ENCODE peak calls at places on chromosomes 16 and 17, in six cellular contexts. One of them, this sample, is unnamed.

GRCh38 chr17:65071861-65072260 is 15.3 kb upstream of the GNA13 start:
- DNase-seq in transverse colon: no peak
- DNase-seq in HCT116: no peak
- DNase-seq in Panc1: no peak
- DNase-seq in GM23338: no peak
- DNase-seq in endothelial cell of umbilical vein: no peak
- DNase-seq in this sample: no peak

GRCh38 chr17:71709271-71709670 is 411.5 kb upstream of the SOX9 start:
- DNase-seq in transverse colon: no peak
- DNase-seq in HCT116: no peak
- DNase-seq in Panc1: no peak
- DNase-seq in GM23338: no peak
- DNase-seq in endothelial cell of umbilical vein: no peak
- DNase-seq in this sample: no peak

GRCh38 chr16:81616321-81617020 is 162.6 kb upstream of the PLCG2 start:
- DNase-seq in transverse colon: peak
- DNase-seq in HCT116: no peak
- DNase-seq in Panc1: no peak
- DNase-seq in GM23338: no peak
- DNase-seq in endothelial cell of umbilical vein: peak
- DNase-seq in this sample: no peak

GRCh38 chr17:40432864-40433528 is 10.3 kb upstream of the IGFBP4 start:
- DNase-seq in transverse colon: peak
- DNase-seq in HCT116: no peak
- DNase-seq in Panc1: no peak
- DNase-seq in GM23338: no peak
- DNase-seq in endothelial cell of umbilical vein: no peak
- DNase-seq in this sample: peak

GRCh38 chr17:16050844-16051243 is 51.2 kb downstream of the TTC19 start:
- DNase-seq in transverse colon: no peak
- DNase-seq in HCT116: no peak
- DNase-seq in Panc1: no peak
- DNase-seq in GM23338: no peak
- DNase-seq in endothelial cell of umbilical vein: no peak
- DNase-seq in this sample: no peak

GRCh38 chr16:24848065-24848464 is 2.3 kb downstream of the SLC5A11 start:
- DNase-seq in transverse colon: no peak
- DNase-seq in HCT116: peak
- DNase-seq in Panc1: no peak
- DNase-seq in GM23338: no peak
- DNase-seq in endothelial cell of umbilical vein: peak
- DNase-seq in this sample: no peak

GRCh38 chr16:82945420-82946096 is 318.8 kb downstream of the CDH13 start:
- DNase-seq in transverse colon: no peak
- DNase-seq in HCT116: no peak
- DNase-seq in Panc1: no peak
- DNase-seq in GM23338: no peak
- DNase-seq in endothelial cell of umbilical vein: peak
- DNase-seq in this sample: no peak

GRCh38 chr17:75288784-75289121 is 480 bp downstream of the SLC25A19 start:
- DNase-seq in transverse colon: peak
- DNase-seq in HCT116: no peak
- DNase-seq in Panc1: no peak
- DNase-seq in GM23338: peak
- DNase-seq in endothelial cell of umbilical vein: no peak
- DNase-seq in this sample: peak

GRCh38 chr17:27224526-27225315 is 69.2 kb upstream of the WSB1 start:
- DNase-seq in transverse colon: no peak
- DNase-seq in HCT116: no peak
- DNase-seq in Panc1: no peak
- DNase-seq in GM23338: no peak
- DNase-seq in endothelial cell of umbilical vein: no peak
- DNase-seq in this sample: no peak

GRCh38 chr16:4134434-4134833 is 18.2 kb upstream of the ADCY9 start:
- DNase-seq in transverse colon: no peak
- DNase-seq in HCT116: no peak
- DNase-seq in Panc1: no peak
- DNase-seq in GM23338: no peak
- DNase-seq in endothelial cell of umbilical vein: no peak
- DNase-seq in this sample: no peak

GRCh38 chr17:39935896-39936295 is 8.4 kb downstream of the LRRC3C start:
- DNase-seq in transverse colon: no peak
- DNase-seq in HCT116: no peak
- DNase-seq in Panc1: no peak
- DNase-seq in GM23338: no peak
- DNase-seq in endothelial cell of umbilical vein: no peak
- DNase-seq in this sample: no peak

DNA sequence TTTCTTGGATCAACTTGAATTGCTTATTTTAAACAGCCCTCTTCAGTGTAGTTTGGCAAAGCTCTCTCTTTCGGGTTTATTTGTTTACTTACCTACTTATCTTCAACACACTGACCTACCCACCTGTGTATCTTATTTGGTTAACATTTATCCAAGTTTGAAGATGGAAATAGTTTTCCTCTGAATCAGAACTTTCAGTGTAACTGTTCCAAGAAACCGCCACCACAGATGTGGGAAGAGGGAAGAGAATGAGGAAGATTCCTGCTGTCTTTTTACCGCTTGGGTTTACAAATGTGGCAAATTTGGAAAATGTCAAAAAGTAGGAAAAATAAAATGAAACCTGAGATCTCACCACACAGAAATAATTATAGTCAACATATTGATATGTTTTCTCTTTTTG is 115.8 kb downstream of the MSI2 start:
- DNase-seq in transverse colon: no peak
- DNase-seq in HCT116: peak
- DNase-seq in Panc1: no peak
- DNase-seq in GM23338: no peak
- DNase-seq in endothelial cell of umbilical vein: peak
- DNase-seq in this sample: no peak
- TF ChIP-seq POLR2AphosphoS5 in transverse colon: no peak
- TF ChIP-seq POLR2AphosphoS5 in HCT116: peak
- TF ChIP-seq POLR2AphosphoS5 in Panc1: peak
- TF ChIP-seq POLR2AphosphoS5 in GM23338: no peak
- TF ChIP-seq POLR2AphosphoS5 in endothelial cell of umbilical vein: no peak
- TF ChIP-seq POLR2AphosphoS5 in this sample: no peak

GRCh38 chr16:54722210-54722676 is 208.4 kb upstream of the IRX5 start:
- DNase-seq in transverse colon: no peak
- DNase-seq in HCT116: no peak
- DNase-seq in Panc1: no peak
- DNase-seq in GM23338: no peak
- DNase-seq in endothelial cell of umbilical vein: no peak
- DNase-seq in this sample: no peak

GRCh38 chr16:54712866-54713265 is 217.8 kb upstream of the IRX5 start:
- DNase-seq in transverse colon: no peak
- DNase-seq in HCT116: no peak
- DNase-seq in Panc1: no peak
- DNase-seq in GM23338: no peak
- DNase-seq in endothelial cell of umbilical vein: no peak
- DNase-seq in this sample: no peak

GRCh38 chr16:54715011-54715410 is 215.7 kb upstream of the IRX5 start:
- DNase-seq in transverse colon: no peak
- DNase-seq in HCT116: no peak
- DNase-seq in Panc1: no peak
- DNase-seq in GM23338: no peak
- DNase-seq in endothelial cell of umbilical vein: no peak
- DNase-seq in this sample: no peak

GRCh38 chr16:54720259-54720658 is 210.4 kb upstream of the IRX5 start:
- DNase-seq in transverse colon: no peak
- DNase-seq in HCT116: no peak
- DNase-seq in Panc1: no peak
- DNase-seq in GM23338: no peak
- DNase-seq in endothelial cell of umbilical vein: no peak
- DNase-seq in this sample: no peak

GRCh38 chr16:54718376-54718775 is 212.3 kb upstream of the IRX5 start:
- DNase-seq in transverse colon: no peak
- DNase-seq in HCT116: no peak
- DNase-seq in Panc1: no peak
- DNase-seq in GM23338: no peak
- DNase-seq in endothelial cell of umbilical vein: no peak
- DNase-seq in this sample: no peak
- TF ChIP-seq POLR2AphosphoS5 in transverse colon: no peak
- TF ChIP-seq POLR2AphosphoS5 in HCT116: no peak
- TF ChIP-seq POLR2AphosphoS5 in Panc1: no peak
- TF ChIP-seq POLR2AphosphoS5 in GM23338: no peak
- TF ChIP-seq POLR2AphosphoS5 in endothelial cell of umbilical vein: no peak
- TF ChIP-seq POLR2AphosphoS5 in this sample: no peak

GRCh38 chr17:45940826-45941225 is 46.5 kb downstream of the MAPT start:
- DNase-seq in transverse colon: peak
- DNase-seq in HCT116: no peak
- DNase-seq in Panc1: no peak
- DNase-seq in GM23338: no peak
- DNase-seq in endothelial cell of umbilical vein: no peak
- DNase-seq in this sample: no peak

GRCh38 chr17:45939398-45939797 is 45.0 kb downstream of the MAPT start:
- DNase-seq in transverse colon: no peak
- DNase-seq in HCT116: no peak
- DNase-seq in Panc1: no peak
- DNase-seq in GM23338: no peak
- DNase-seq in endothelial cell of umbilical vein: no peak
- DNase-seq in this sample: no peak

GRCh38 chr17:45941395-45941794 is 47.0 kb downstream of the MAPT start:
- DNase-seq in transverse colon: no peak
- DNase-seq in HCT116: no peak
- DNase-seq in Panc1: no peak
- DNase-seq in GM23338: no peak
- DNase-seq in endothelial cell of umbilical vein: no peak
- DNase-seq in this sample: no peak

GRCh38 chr17:45940293-45940692 is 45.9 kb downstream of the MAPT start:
- DNase-seq in transverse colon: no peak
- DNase-seq in HCT116: no peak
- DNase-seq in Panc1: no peak
- DNase-seq in GM23338: no peak
- DNase-seq in endothelial cell of umbilical vein: no peak
- DNase-seq in this sample: no peak

GRCh38 chr17:45942284-45942683 is 47.9 kb downstream of the MAPT start:
- DNase-seq in transverse colon: peak
- DNase-seq in HCT116: no peak
- DNase-seq in Panc1: no peak
- DNase-seq in GM23338: peak
- DNase-seq in endothelial cell of umbilical vein: no peak
- DNase-seq in this sample: no peak
- TF ChIP-seq POLR2AphosphoS5 in transverse colon: peak
- TF ChIP-seq POLR2AphosphoS5 in HCT116: no peak
- TF ChIP-seq POLR2AphosphoS5 in Panc1: no peak
- TF ChIP-seq POLR2AphosphoS5 in GM23338: no peak
- TF ChIP-seq POLR2AphosphoS5 in endothelial cell of umbilical vein: no peak
- TF ChIP-seq POLR2AphosphoS5 in this sample: no peak

DNA sequence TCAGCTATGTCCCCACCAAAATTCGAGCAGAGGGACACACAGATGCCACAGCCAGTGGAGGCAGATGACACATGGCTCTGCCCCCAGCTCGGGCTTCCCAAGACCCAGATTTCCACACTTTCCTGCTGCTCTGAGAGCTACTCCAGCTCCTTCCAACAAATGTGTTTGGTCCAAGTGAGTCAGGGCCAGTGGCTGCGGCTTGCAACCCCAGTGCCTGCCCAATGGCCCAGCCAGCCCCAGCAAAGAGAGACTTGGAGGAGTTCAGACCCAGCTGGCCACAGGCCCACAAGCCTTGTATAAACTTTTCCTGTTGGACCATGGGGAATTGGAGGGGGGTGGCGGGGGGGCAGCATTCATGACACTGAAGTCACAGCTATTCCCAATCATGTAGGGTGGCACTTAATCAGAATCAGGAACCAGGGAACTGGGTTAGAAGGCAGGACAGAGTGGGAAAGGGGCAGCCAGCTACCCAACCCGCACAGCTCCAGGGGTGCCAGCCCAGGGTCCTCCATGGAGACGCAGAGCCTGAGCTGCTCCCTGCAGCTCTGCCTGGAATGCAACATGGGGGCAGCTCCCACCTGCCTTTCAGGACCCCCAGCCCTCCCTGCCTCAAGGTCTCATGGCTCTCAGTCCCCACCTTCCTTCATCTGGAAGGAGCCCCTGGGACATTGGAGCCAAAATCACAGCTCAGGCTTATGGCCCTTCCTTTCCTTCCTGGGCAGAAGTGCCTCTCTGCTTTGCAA is 17.5 kb upstream of the C16orf78 start:
- DNase-seq in transverse colon: no peak
- DNase-seq in HCT116: no peak
- DNase-seq in Panc1: no peak
- DNase-seq in GM23338: no peak
- DNase-seq in endothelial cell of umbilical vein: no peak
- DNase-seq in this sample: no peak
- TF ChIP-seq POLR2AphosphoS5 in transverse colon: no peak
- TF ChIP-seq POLR2AphosphoS5 in HCT116: no peak
- TF ChIP-seq POLR2AphosphoS5 in Panc1: no peak
- TF ChIP-seq POLR2AphosphoS5 in GM23338: no peak
- TF ChIP-seq POLR2AphosphoS5 in endothelial cell of umbilical vein: no peak
- TF ChIP-seq POLR2AphosphoS5 in this sample: no peak

DNA sequence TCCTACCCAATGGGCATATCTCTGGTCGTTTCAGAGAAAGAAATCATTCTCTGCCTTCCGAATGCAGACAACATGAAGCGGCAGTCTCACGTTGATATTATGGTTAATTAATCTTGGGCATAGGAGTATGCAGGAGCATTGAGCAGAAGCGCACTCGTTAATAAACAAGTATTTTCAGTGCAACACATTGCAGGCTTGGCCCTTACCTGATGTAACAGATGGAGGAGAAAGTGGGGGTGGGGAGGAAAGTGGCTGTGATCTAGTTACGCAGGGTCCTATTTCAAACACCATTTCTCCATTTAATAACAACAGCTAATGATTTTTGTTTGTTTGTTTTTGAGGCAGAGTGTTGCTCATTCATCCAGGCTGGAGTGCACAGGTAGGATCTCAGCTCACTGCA is 414.0 kb upstream of the RBFOX1 start:
- DNase-seq in transverse colon: no peak
- DNase-seq in HCT116: no peak
- DNase-seq in Panc1: no peak
- DNase-seq in GM23338: no peak
- DNase-seq in endothelial cell of umbilical vein: no peak
- DNase-seq in this sample: no peak
- TF ChIP-seq POLR2AphosphoS5 in transverse colon: no peak
- TF ChIP-seq POLR2AphosphoS5 in HCT116: no peak
- TF ChIP-seq POLR2AphosphoS5 in Panc1: no peak
- TF ChIP-seq POLR2AphosphoS5 in GM23338: no peak
- TF ChIP-seq POLR2AphosphoS5 in endothelial cell of umbilical vein: no peak
- TF ChIP-seq POLR2AphosphoS5 in this sample: no peak

DNA sequence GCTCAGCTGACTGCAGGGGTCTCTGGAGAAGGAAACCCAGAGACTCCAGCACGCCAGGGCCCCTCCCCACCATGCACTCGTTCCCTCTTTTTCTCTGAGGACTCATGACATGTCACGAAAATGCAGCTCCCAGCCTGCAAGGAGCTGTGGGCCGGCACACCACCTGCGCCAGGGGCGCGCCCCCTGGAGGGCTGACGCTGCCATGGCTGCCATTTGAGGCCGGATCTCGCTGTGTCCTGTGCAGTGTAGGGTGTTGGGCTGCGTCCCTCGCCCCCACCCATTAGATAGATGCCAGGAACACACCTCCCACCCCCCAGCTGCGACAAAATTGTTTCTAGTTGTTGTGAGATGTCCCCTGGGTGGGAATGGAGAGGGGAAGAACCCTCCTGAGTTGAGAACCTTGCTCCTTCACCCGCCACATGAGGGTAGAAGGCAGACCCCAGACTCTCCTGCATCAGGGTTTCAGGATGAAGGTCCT is 8.2 kb downstream of the SYNGR2 start:
- DNase-seq in transverse colon: peak
- DNase-seq in HCT116: no peak
- DNase-seq in Panc1: no peak
- DNase-seq in GM23338: peak
- DNase-seq in endothelial cell of umbilical vein: peak
- DNase-seq in this sample: peak
- TF ChIP-seq POLR2AphosphoS5 in transverse colon: peak
- TF ChIP-seq POLR2AphosphoS5 in HCT116: peak
- TF ChIP-seq POLR2AphosphoS5 in Panc1: peak
- TF ChIP-seq POLR2AphosphoS5 in GM23338: peak
- TF ChIP-seq POLR2AphosphoS5 in endothelial cell of umbilical vein: no peak
- TF ChIP-seq POLR2AphosphoS5 in this sample: no peak

This sample was measured in K562.